ENCODE peak calls at places on chromosomes 5 and 9, in seven cellular contexts. One of them, this sample, is unnamed.

GRCh38 chr5:112397690-112398089 is 21.4 kb downstream of the EPB41L4A start:
- DNase-seq in foreskin fibroblast: no peak
- DNase-seq in stomach: no peak
- DNase-seq in fibroblast of pulmonary artery: no peak
- DNase-seq in brain microvascular endothelial cell: no peak
- DNase-seq in fibroblast of mammary gland: no peak
- DNase-seq in Calu3: no peak
- DNase-seq in this sample: no peak

GRCh38 chr5:171386861-171387254 is 791 bp upstream of the NPM1 start:
- DNase-seq in fibroblast of mammary gland: no peak
- DNase-seq in Calu3: peak
- DNase-seq in stomach: no peak
- DNase-seq in foreskin fibroblast: peak
- DNase-seq in fibroblast of pulmonary artery: no peak
- DNase-seq in brain microvascular endothelial cell: no peak
- DNase-seq in this sample: peak

GRCh38 chr5:30960041-30960440 is 233.4 kb upstream of the CDH6 start:
- DNase-seq in Calu3: no peak
- DNase-seq in fibroblast of mammary gland: no peak
- DNase-seq in brain microvascular endothelial cell: no peak
- DNase-seq in foreskin fibroblast: no peak
- DNase-seq in fibroblast of pulmonary artery: no peak
- DNase-seq in stomach: no peak
- DNase-seq in this sample: no peak

GRCh38 chr9:22031664-22032411 is 22.7 kb upstream of the CDKN2B start:
- DNase-seq in brain microvascular endothelial cell: no peak
- DNase-seq in fibroblast of mammary gland: no peak
- DNase-seq in stomach: no peak
- DNase-seq in foreskin fibroblast: peak
- DNase-seq in fibroblast of pulmonary artery: no peak
- DNase-seq in Calu3: no peak
- DNase-seq in this sample: no peak

GRCh38 chr5:73694089-73694488 is 68.1 kb downstream of the ARHGEF28 start:
- DNase-seq in brain microvascular endothelial cell: no peak
- DNase-seq in foreskin fibroblast: no peak
- DNase-seq in stomach: no peak
- DNase-seq in fibroblast of mammary gland: no peak
- DNase-seq in fibroblast of pulmonary artery: no peak
- DNase-seq in Calu3: no peak
- DNase-seq in this sample: no peak

GRCh38 chr5:140988036-140988997 is 22.0 kb downstream of the PCDHAC2 start:
- DNase-seq in fibroblast of pulmonary artery: no peak
- DNase-seq in stomach: no peak
- DNase-seq in brain microvascular endothelial cell: no peak
- DNase-seq in fibroblast of mammary gland: no peak
- DNase-seq in foreskin fibroblast: no peak
- DNase-seq in Calu3: no peak
- DNase-seq in this sample: peak

GRCh38 chr9:127838375-127839078 is 15.9 kb downstream of the ENG start:
- DNase-seq in fibroblast of mammary gland: peak
- DNase-seq in fibroblast of pulmonary artery: peak
- DNase-seq in brain microvascular endothelial cell: peak
- DNase-seq in stomach: peak
- DNase-seq in foreskin fibroblast: peak
- DNase-seq in Calu3: peak
- DNase-seq in this sample: peak

GRCh38 chr9:1042466-1042865 is 7.7 kb upstream of the DMRT2 start:
- DNase-seq in stomach: no peak
- DNase-seq in fibroblast of mammary gland: no peak
- DNase-seq in foreskin fibroblast: peak
- DNase-seq in brain microvascular endothelial cell: no peak
- DNase-seq in fibroblast of pulmonary artery: no peak
- DNase-seq in Calu3: no peak
- DNase-seq in this sample: no peak

GRCh38 chr5:40507095-40507494 is 172.6 kb upstream of the PTGER4 start:
- DNase-seq in foreskin fibroblast: no peak
- DNase-seq in Calu3: no peak
- DNase-seq in brain microvascular endothelial cell: no peak
- DNase-seq in fibroblast of pulmonary artery: peak
- DNase-seq in fibroblast of mammary gland: peak
- DNase-seq in stomach: no peak
- DNase-seq in this sample: no peak

GRCh38 chr5:84382363-84383295 is 2.1 kb downstream of the EDIL3 start:
- DNase-seq in Calu3: peak
- DNase-seq in stomach: no peak
- DNase-seq in foreskin fibroblast: peak
- DNase-seq in brain microvascular endothelial cell: peak
- DNase-seq in fibroblast of mammary gland: peak
- DNase-seq in fibroblast of pulmonary artery: peak
- DNase-seq in this sample: peak

GRCh38 chr9:128771094-128771721 is 519 bp downstream of the ZER1 start:
- DNase-seq in fibroblast of pulmonary artery: peak
- DNase-seq in foreskin fibroblast: peak
- DNase-seq in stomach: no peak
- DNase-seq in Calu3: peak
- DNase-seq in brain microvascular endothelial cell: no peak
- DNase-seq in fibroblast of mammary gland: peak
- DNase-seq in this sample: peak

GRCh38 chr5:60178101-60178500 is 284.6 kb upstream of the PDE4D start:
- DNase-seq in brain microvascular endothelial cell: no peak
- DNase-seq in fibroblast of mammary gland: no peak
- DNase-seq in fibroblast of pulmonary artery: peak
- DNase-seq in foreskin fibroblast: peak
- DNase-seq in stomach: no peak
- DNase-seq in Calu3: no peak
- DNase-seq in this sample: no peak

GRCh38 chr5:59793000-59793399 is 100.5 kb downstream of the PDE4D start:
- DNase-seq in brain microvascular endothelial cell: peak
- DNase-seq in Calu3: no peak
- DNase-seq in fibroblast of mammary gland: peak
- DNase-seq in fibroblast of pulmonary artery: peak
- DNase-seq in foreskin fibroblast: peak
- DNase-seq in stomach: no peak
- DNase-seq in this sample: no peak

GRCh38 chr9:133935328-133936040 is 56.6 kb downstream of the VAV2 start:
- DNase-seq in fibroblast of mammary gland: peak
- DNase-seq in stomach: peak
- DNase-seq in brain microvascular endothelial cell: peak
- DNase-seq in foreskin fibroblast: peak
- DNase-seq in Calu3: no peak
- DNase-seq in fibroblast of pulmonary artery: peak
- DNase-seq in this sample: peak

GRCh38 chr5:176438959-176439757 is 9.0 kb upstream of the FAF2 start:
- DNase-seq in Calu3: no peak
- DNase-seq in brain microvascular endothelial cell: peak
- DNase-seq in foreskin fibroblast: peak
- DNase-seq in fibroblast of pulmonary artery: peak
- DNase-seq in fibroblast of mammary gland: peak
- DNase-seq in stomach: no peak
- DNase-seq in this sample: no peak

GRCh38 chr9:38619556-38620447 is 594 bp downstream of the ANKRD18A start:
- DNase-seq in fibroblast of mammary gland: no peak
- DNase-seq in brain microvascular endothelial cell: no peak
- DNase-seq in Calu3: peak
- DNase-seq in foreskin fibroblast: peak
- DNase-seq in stomach: no peak
- DNase-seq in fibroblast of pulmonary artery: no peak
- DNase-seq in this sample: peak

GRCh38 chr5:54247226-54247625 is 63.1 kb downstream of the ARL15 start:
- DNase-seq in Calu3: no peak
- DNase-seq in fibroblast of mammary gland: no peak
- DNase-seq in brain microvascular endothelial cell: no peak
- DNase-seq in stomach: no peak
- DNase-seq in foreskin fibroblast: no peak
- DNase-seq in fibroblast of pulmonary artery: no peak
- DNase-seq in this sample: no peak

GRCh38 chr9:37909326-37909725 is 5.4 kb upstream of the SLC25A51 start:
- DNase-seq in foreskin fibroblast: no peak
- DNase-seq in fibroblast of pulmonary artery: no peak
- DNase-seq in stomach: no peak
- DNase-seq in fibroblast of mammary gland: no peak
- DNase-seq in brain microvascular endothelial cell: no peak
- DNase-seq in Calu3: no peak
- DNase-seq in this sample: no peak

GRCh38 chr5:135559342-135559741 is 19.4 kb downstream of the CXCL14 start:
- DNase-seq in fibroblast of pulmonary artery: no peak
- DNase-seq in brain microvascular endothelial cell: peak
- DNase-seq in fibroblast of mammary gland: peak
- DNase-seq in Calu3: no peak
- DNase-seq in foreskin fibroblast: no peak
- DNase-seq in stomach: no peak
- DNase-seq in this sample: no peak

GRCh38 chr9:123267481-123268239 is 726 bp downstream of the STRBP start:
- DNase-seq in fibroblast of mammary gland: no peak
- DNase-seq in foreskin fibroblast: no peak
- DNase-seq in fibroblast of pulmonary artery: no peak
- DNase-seq in stomach: peak
- DNase-seq in Calu3: no peak
- DNase-seq in brain microvascular endothelial cell: no peak
- DNase-seq in this sample: peak

GRCh38 chr5:151675225-151675955 is 11.3 kb downstream of the SPARC start:
- DNase-seq in foreskin fibroblast: peak
- DNase-seq in fibroblast of pulmonary artery: peak
- DNase-seq in stomach: no peak
- DNase-seq in brain microvascular endothelial cell: no peak
- DNase-seq in fibroblast of mammary gland: peak
- DNase-seq in Calu3: no peak
- DNase-seq in this sample: no peak

GRCh38 chr5:3584724-3585531 is 10.7 kb upstream of the IRX1 start:
- DNase-seq in brain microvascular endothelial cell: no peak
- DNase-seq in foreskin fibroblast: no peak
- DNase-seq in stomach: no peak
- DNase-seq in fibroblast of pulmonary artery: no peak
- DNase-seq in Calu3: no peak
- DNase-seq in fibroblast of mammary gland: no peak
- DNase-seq in this sample: no peak

GRCh38 chr5:120683580-120683979 is 219.5 kb downstream of the PRR16 start:
- DNase-seq in Calu3: no peak
- DNase-seq in brain microvascular endothelial cell: no peak
- DNase-seq in fibroblast of mammary gland: no peak
- DNase-seq in stomach: no peak
- DNase-seq in fibroblast of pulmonary artery: no peak
- DNase-seq in foreskin fibroblast: no peak
- DNase-seq in this sample: no peak

GRCh38 chr9:136372561-136373299 is 739 bp downstream of the CARD9 start:
- DNase-seq in brain microvascular endothelial cell: peak
- DNase-seq in Calu3: peak
- DNase-seq in fibroblast of mammary gland: peak
- DNase-seq in stomach: peak
- DNase-seq in fibroblast of pulmonary artery: peak
- DNase-seq in foreskin fibroblast: peak
- DNase-seq in this sample: peak

GRCh38 chr5:31987985-31988710 is 186.0 kb downstream of the GOLPH3 start:
- DNase-seq in fibroblast of pulmonary artery: peak
- DNase-seq in stomach: no peak
- DNase-seq in fibroblast of mammary gland: peak
- DNase-seq in brain microvascular endothelial cell: peak
- DNase-seq in foreskin fibroblast: peak
- DNase-seq in Calu3: no peak
- DNase-seq in this sample: peak

GRCh38 chr5:31992377-31992776 is 181.7 kb downstream of the GOLPH3 start:
- DNase-seq in stomach: no peak
- DNase-seq in Calu3: no peak
- DNase-seq in brain microvascular endothelial cell: no peak
- DNase-seq in foreskin fibroblast: no peak
- DNase-seq in fibroblast of mammary gland: no peak
- DNase-seq in fibroblast of pulmonary artery: no peak
- DNase-seq in this sample: no peak

GRCh38 chr5:31993182-31993961 is 180.7 kb downstream of the GOLPH3 start:
- DNase-seq in fibroblast of mammary gland: peak
- DNase-seq in foreskin fibroblast: peak
- DNase-seq in stomach: no peak
- DNase-seq in Calu3: no peak
- DNase-seq in brain microvascular endothelial cell: peak
- DNase-seq in fibroblast of pulmonary artery: peak
- DNase-seq in this sample: no peak

GRCh38 chr5:31990701-31991110 is 183.4 kb downstream of the GOLPH3 start:
- DNase-seq in fibroblast of pulmonary artery: no peak
- DNase-seq in brain microvascular endothelial cell: no peak
- DNase-seq in foreskin fibroblast: peak
- DNase-seq in stomach: no peak
- DNase-seq in Calu3: no peak
- DNase-seq in fibroblast of mammary gland: no peak
- DNase-seq in this sample: no peak

DNA sequence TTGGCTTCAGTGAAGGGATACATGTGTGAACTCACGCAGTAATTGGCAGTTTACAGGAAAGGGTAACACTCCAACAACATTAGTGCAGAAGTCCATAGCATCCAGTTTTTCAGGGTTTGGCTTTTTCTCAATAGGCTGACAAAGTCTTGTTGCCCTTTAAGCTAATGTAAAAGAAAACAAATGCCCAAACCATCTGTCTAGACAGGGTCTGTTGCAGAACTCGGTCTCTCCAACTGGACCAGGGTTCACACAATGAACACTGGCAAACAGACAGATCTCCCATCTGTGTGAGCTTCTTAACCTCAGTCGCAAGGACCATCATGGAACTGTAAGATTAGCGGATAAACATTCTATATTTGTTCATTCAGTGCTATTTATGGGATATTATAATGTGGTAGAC is 183.8 kb downstream of the GOLPH3 start:
- DNase-seq in fibroblast of pulmonary artery: no peak
- DNase-seq in stomach: no peak
- DNase-seq in brain microvascular endothelial cell: no peak
- DNase-seq in foreskin fibroblast: peak
- DNase-seq in Calu3: no peak
- DNase-seq in fibroblast of mammary gland: no peak
- DNase-seq in this sample: no peak
- TF ChIP-seq CTCF in fibroblast of pulmonary artery: no peak
- TF ChIP-seq CTCF in stomach: no peak
- TF ChIP-seq CTCF in brain microvascular endothelial cell: no peak
- TF ChIP-seq CTCF in foreskin fibroblast: no peak
- TF ChIP-seq CTCF in Calu3: no peak
- TF ChIP-seq CTCF in fibroblast of mammary gland: no peak
- TF ChIP-seq CTCF in this sample: no peak

GRCh38 chr9:82421498-82421897 is 432.9 kb downstream of the SPATA31D1 start:
- DNase-seq in foreskin fibroblast: no peak
- DNase-seq in stomach: no peak
- DNase-seq in Calu3: no peak
- DNase-seq in fibroblast of mammary gland: no peak
- DNase-seq in brain microvascular endothelial cell: no peak
- DNase-seq in fibroblast of pulmonary artery: no peak
- DNase-seq in this sample: no peak
- TF ChIP-seq CTCF in foreskin fibroblast: no peak
- TF ChIP-seq CTCF in stomach: no peak
- TF ChIP-seq CTCF in Calu3: no peak
- TF ChIP-seq CTCF in fibroblast of mammary gland: no peak
- TF ChIP-seq CTCF in brain microvascular endothelial cell: no peak
- TF ChIP-seq CTCF in fibroblast of pulmonary artery: no peak
- TF ChIP-seq CTCF in this sample: no peak

GRCh38 chr5:167378894-167379723 is 912.3 kb upstream of the WWC1 start:
- DNase-seq in foreskin fibroblast: no peak
- DNase-seq in Calu3: no peak
- DNase-seq in stomach: no peak
- DNase-seq in brain microvascular endothelial cell: no peak
- DNase-seq in fibroblast of mammary gland: no peak
- DNase-seq in fibroblast of pulmonary artery: no peak
- DNase-seq in this sample: peak

GRCh38 chr5:167381457-167381856 is 910.0 kb upstream of the WWC1 start:
- DNase-seq in brain microvascular endothelial cell: no peak
- DNase-seq in stomach: no peak
- DNase-seq in foreskin fibroblast: no peak
- DNase-seq in Calu3: no peak
- DNase-seq in fibroblast of mammary gland: no peak
- DNase-seq in fibroblast of pulmonary artery: no peak
- DNase-seq in this sample: no peak
- TF ChIP-seq CTCF in brain microvascular endothelial cell: no peak
- TF ChIP-seq CTCF in stomach: no peak
- TF ChIP-seq CTCF in foreskin fibroblast: no peak
- TF ChIP-seq CTCF in Calu3: no peak
- TF ChIP-seq CTCF in fibroblast of mammary gland: no peak
- TF ChIP-seq CTCF in fibroblast of pulmonary artery: no peak
- TF ChIP-seq CTCF in this sample: no peak

GRCh38 chr5:134374234-134374633 is 2.9 kb downstream of the UBE2B start:
- DNase-seq in fibroblast of pulmonary artery: peak
- DNase-seq in brain microvascular endothelial cell: no peak
- DNase-seq in stomach: no peak
- DNase-seq in fibroblast of mammary gland: no peak
- DNase-seq in Calu3: no peak
- DNase-seq in foreskin fibroblast: no peak
- DNase-seq in this sample: no peak
- TF ChIP-seq CTCF in fibroblast of pulmonary artery: peak
- TF ChIP-seq CTCF in brain microvascular endothelial cell: peak
- TF ChIP-seq CTCF in stomach: no peak
- TF ChIP-seq CTCF in fibroblast of mammary gland: no peak
- TF ChIP-seq CTCF in Calu3: no peak
- TF ChIP-seq CTCF in foreskin fibroblast: no peak
- TF ChIP-seq CTCF in this sample: peak

This sample was measured in hepatocyte.